ENCODE peak calls at places on chromosome 14, in eight cellular contexts. V is mammary epithelial cell, S is GM23338, C is cardiac fibroblast, Q is AG04450, R is IMR-90, L is kidney, J is bronchial epithelial cell. T is an unnamed sample.

GRCh38 chr14:36507847-36508417 is 12.1 kb downstream of the NKX2-1 start:
- DNase-seq in V (no peak), S (peak), C (no peak), Q (no peak), R (no peak), L (no peak), J (no peak), T (no peak)

GRCh38 chr14:39581474-39581873 is 149.2 kb upstream of the FBXO33 start:
- DNase-seq in V (no peak), S (peak), C (no peak), Q (no peak), R (no peak), L (no peak), J (no peak), T (no peak)

GRCh38 chr14:21098134-21098891 is at the start of gene ZNF219:
- DNase-seq in V (peak), S (peak), C (peak), Q (no peak), R (peak), L (peak), J (peak), T (peak)

GRCh38 chr14:36517242-36518030 is 2.6 kb downstream of the NKX2-1 start:
- DNase-seq in V (no peak), S (peak), C (no peak), Q (no peak), R (no peak), L (peak), J (no peak), T (no peak)

GRCh38 chr14:61578745-61579144 is 116.6 kb upstream of the HIF1A start:
- DNase-seq in V (no peak), S (no peak), C (no peak), Q (no peak), R (no peak), L (no peak), J (no peak), T (no peak)

GRCh38 chr14:97458302-97459137 is 661.3 kb downstream of the VRK1 start:
- DNase-seq in V (no peak), S (peak), C (no peak), Q (no peak), R (no peak), L (peak), J (no peak), T (peak)

GRCh38 chr14:51004801-51005526 is 60.7 kb upstream of the PYGL start:
- DNase-seq in V (peak), S (no peak), C (peak), Q (no peak), R (peak), L (no peak), J (peak), T (peak)

GRCh38 chr14:33432407-33433023 is 493.8 kb downstream of the NPAS3 start:
- DNase-seq in V (peak), S (no peak), C (peak), Q (no peak), R (peak), L (no peak), J (peak), T (peak)

GRCh38 chr14:89466939-89467338 is 49.9 kb upstream of the FOXN3 start:
- DNase-seq in V (no peak), S (no peak), C (no peak), Q (no peak), R (peak), L (no peak), J (no peak), T (peak)

GRCh38 chr14:96261053-96261452 is 5.0 kb downstream of the BDKRB1 start:
- DNase-seq in V (no peak), S (no peak), C (no peak), Q (no peak), R (peak), L (no peak), J (no peak), T (no peak)

GRCh38 chr14:96264200-96264553 is 8.2 kb downstream of the BDKRB1 start:
- DNase-seq in V (no peak), S (no peak), C (no peak), Q (no peak), R (no peak), L (no peak), J (no peak), T (no peak)

GRCh38 chr14:96263347-96264199 is 7.6 kb downstream of the BDKRB1 start:
- DNase-seq in V (no peak), S (no peak), C (peak), Q (no peak), R (peak), L (no peak), J (no peak), T (no peak)

GRCh38 chr14:96260341-96260821 is 4.4 kb downstream of the BDKRB1 start:
- DNase-seq in V (no peak), S (no peak), C (peak), Q (no peak), R (peak), L (no peak), J (no peak), T (peak)

DNA sequence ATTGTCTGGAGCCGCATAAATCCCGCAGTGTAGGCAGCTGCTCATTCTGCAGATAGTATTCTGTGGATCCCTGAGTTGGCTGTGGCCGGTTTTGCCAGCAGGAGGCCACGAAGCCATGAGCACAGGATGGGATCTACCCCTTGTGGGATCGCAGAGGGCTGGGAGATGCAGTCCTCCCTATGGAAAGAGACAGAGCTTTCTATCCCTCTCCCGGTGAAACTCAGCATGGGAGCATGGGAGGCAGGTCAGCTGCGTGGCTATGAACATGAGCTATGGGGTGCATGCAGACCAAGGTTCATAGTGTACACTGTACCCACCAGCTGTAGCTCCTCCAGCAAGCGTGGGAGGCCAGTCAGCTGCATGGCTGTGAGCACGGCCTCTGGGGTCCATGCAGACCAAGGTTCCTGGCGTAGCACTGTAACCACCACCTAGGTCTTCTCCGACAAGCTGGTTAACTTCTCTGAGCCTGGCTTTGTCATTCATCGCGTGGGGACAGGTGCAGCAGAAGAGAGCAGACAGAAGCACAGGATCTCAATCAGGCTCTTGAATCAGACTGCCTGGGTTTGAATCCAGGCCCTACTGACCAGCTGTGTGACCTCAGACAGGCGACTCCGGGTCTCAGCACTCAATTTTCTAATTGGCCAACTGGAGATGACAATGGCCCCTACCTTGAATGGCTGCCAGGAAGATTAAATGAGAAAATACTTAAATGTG is 5.9 kb downstream of the BDKRB1 start:
- DNase-seq in V (no peak), S (no peak), C (no peak), Q (no peak), R (peak), L (no peak), J (no peak), T (no peak)
- TF ChIP-seq CTCF in V (no peak), S (no peak), C (no peak), Q (peak), R (peak), L (no peak), J (no peak), T (no peak)

DNA sequence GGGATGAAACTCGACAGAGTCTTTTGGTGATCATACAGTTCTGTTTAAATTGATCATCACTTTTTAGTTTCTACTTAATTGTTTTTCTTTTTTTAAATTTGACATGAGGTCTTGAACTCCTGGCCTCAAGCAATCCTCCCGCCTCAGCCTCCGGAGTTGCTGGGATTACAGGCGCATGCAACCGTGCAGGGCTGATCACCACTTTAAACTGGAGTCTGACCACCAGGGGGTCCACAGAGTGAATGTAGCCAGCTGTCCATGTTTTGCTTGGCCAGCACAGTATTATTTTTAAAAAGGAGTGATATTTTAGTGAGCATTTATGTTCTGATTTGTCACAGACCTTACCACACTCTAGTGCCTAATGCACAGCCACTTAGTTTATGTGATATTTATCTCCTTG is 10.7 kb downstream of the DAAM1 start:
- DNase-seq in V (no peak), S (no peak), C (no peak), Q (no peak), R (no peak), L (no peak), J (no peak), T (no peak)
- TF ChIP-seq CTCF in V (no peak), S (peak), C (no peak), Q (no peak), R (peak), L (no peak), J (no peak), T (peak)

GRCh38 chr14:54724772-54725325 is 157.9 kb downstream of the SAMD4A start:
- DNase-seq in V (no peak), S (no peak), C (no peak), Q (no peak), R (no peak), L (no peak), J (no peak), T (no peak)

GRCh38 chr14:54725998-54726397 is 159.1 kb downstream of the SAMD4A start:
- DNase-seq in V (no peak), S (no peak), C (no peak), Q (no peak), R (no peak), L (no peak), J (no peak), T (no peak)

GRCh38 chr14:54719406-54719805 is 152.5 kb downstream of the SAMD4A start:
- DNase-seq in V (no peak), S (no peak), C (no peak), Q (no peak), R (no peak), L (no peak), J (no peak), T (peak)

GRCh38 chr14:54724123-54724522 is 157.2 kb downstream of the SAMD4A start:
- DNase-seq in V (no peak), S (no peak), C (no peak), Q (no peak), R (no peak), L (no peak), J (no peak), T (no peak)

GRCh38 chr14:54722791-54723432 is 156.0 kb downstream of the SAMD4A start:
- DNase-seq in V (peak), S (peak), C (peak), Q (no peak), R (peak), L (no peak), J (peak), T (peak)
- TF ChIP-seq CTCF in V (peak), S (peak), C (peak), Q (no peak), R (peak), L (peak), J (peak), T (peak)

DNA sequence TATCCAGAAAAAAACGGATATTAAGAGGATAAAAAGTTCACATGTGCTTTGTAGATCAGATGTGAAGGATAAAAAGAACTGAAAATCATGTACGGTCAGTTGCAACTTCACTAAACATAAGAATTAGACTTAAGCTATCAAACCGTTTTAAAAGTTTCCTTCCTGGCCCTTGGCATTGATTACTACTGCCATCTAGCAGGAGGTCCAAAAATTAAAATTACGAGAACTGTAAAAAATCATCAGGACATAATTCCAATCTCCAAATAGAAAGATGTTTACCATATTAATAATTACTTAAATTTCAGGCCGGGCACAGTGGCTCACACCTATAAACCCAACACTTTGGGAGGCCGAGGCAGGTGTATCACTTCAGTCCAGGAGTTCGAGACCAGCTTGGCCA is 7.9 kb downstream of the WDR89 start:
- DNase-seq in V (no peak), S (no peak), C (peak), Q (no peak), R (no peak), L (no peak), J (no peak), T (no peak)
- TF ChIP-seq CTCF in V (no peak), S (peak), C (peak), Q (peak), R (peak), L (no peak), J (no peak), T (peak)

GRCh38 chr14:104681689-104682074 is 7.7 kb upstream of the INF2 start:
- DNase-seq in V (peak), S (peak), C (peak), Q (no peak), R (peak), L (peak), J (peak), T (peak)
- TF ChIP-seq CTCF in V (no peak), S (no peak), C (no peak), Q (no peak), R (no peak), L (no peak), J (no peak), T (no peak)

DNA sequence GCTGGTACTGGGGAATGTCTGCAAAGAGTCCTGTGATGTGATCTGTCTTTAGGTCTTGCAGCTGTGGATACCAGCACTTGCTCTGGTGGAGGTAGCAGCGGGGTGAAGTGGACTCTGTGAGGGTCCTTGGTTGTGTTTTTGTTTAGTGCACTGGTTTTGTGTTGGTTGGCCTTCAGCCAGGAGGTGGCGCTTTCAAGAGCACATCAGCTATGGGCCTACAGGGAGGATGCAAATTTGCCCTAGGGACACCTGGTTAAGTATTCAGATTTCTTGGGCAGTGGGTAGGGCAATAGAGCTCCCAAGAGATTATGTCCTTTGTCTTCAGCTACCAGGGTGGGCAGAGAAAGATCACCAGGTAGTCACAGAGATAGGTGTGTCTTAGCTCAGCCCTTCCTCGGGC is 63.8 kb downstream of the PTGER2 start:
- DNase-seq in V (no peak), S (peak), C (no peak), Q (no peak), R (no peak), L (no peak), J (no peak), T (no peak)
- TF ChIP-seq CTCF in V (no peak), S (peak), C (no peak), Q (no peak), R (no peak), L (no peak), J (no peak), T (no peak)

DNA sequence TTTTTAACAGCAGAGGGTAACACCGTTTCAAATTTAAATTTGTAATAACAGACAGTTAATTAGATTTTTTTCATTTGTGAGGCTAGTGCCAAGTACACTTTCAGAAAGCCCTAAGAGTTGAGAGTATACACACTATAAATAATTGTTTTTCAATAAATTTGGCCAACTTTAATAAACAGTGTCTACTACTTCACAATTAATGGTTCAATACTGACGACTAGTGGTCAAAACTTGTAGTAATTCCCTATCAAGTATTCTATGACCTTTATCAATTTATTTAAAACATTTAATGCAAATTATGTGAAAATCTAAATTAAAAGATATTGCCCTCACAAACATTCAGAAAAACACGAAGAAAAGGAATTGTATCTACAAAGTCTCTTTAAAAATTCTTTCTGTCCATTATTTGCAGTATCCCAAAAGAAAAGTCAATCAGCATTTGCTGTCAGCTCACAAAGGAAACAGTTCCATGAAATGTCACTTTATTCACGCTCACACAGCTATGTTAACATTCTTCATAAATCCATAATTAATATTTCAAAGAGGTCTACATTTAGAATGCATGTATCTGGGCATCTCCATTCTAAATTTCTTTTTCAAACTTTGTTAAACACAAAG is 91.2 kb downstream of the CEP128 start:
- DNase-seq in V (no peak), S (peak), C (peak), Q (peak), R (peak), L (no peak), J (peak), T (peak)
- TF ChIP-seq CTCF in V (peak), S (peak), C (peak), Q (peak), R (peak), L (peak), J (no peak), T (peak)